ENCODE peak calls at places on chromosomes 1 and 21, in six cellular contexts. One of them, this sample, is unnamed.

GRCh38 chr1:176541663-176542062 is 78.7 kb downstream of the PAPPA2 start:
- DNase-seq in heart left ventricle: no peak
- DNase-seq in occipital lobe: no peak
- DNase-seq in hypothalamus: no peak
- DNase-seq in activated effector memory CD4-positive, alpha-beta T cell treated with Interleukin-2 at 50 U/mL for 16 hours: no peak
- DNase-seq in hippocampal formation: no peak
- DNase-seq in this sample: no peak

GRCh38 chr1:93979718-93980319 is 70.6 kb upstream of the GCLM start:
- DNase-seq in heart left ventricle: peak
- DNase-seq in occipital lobe: no peak
- DNase-seq in hypothalamus: no peak
- DNase-seq in activated effector memory CD4-positive, alpha-beta T cell treated with Interleukin-2 at 50 U/mL for 16 hours: no peak
- DNase-seq in hippocampal formation: no peak
- DNase-seq in this sample: no peak

GRCh38 chr21:37367758-37368535 is 1.4 kb downstream of the DYRK1A start:
- DNase-seq in heart left ventricle: peak
- DNase-seq in occipital lobe: peak
- DNase-seq in hypothalamus: peak
- DNase-seq in activated effector memory CD4-positive, alpha-beta T cell treated with Interleukin-2 at 50 U/mL for 16 hours: peak
- DNase-seq in hippocampal formation: no peak
- DNase-seq in this sample: no peak

GRCh38 chr1:41672173-41672572 is 187.7 kb upstream of the EDN2 start:
- DNase-seq in heart left ventricle: no peak
- DNase-seq in occipital lobe: no peak
- DNase-seq in hypothalamus: no peak
- DNase-seq in activated effector memory CD4-positive, alpha-beta T cell treated with Interleukin-2 at 50 U/mL for 16 hours: no peak
- DNase-seq in hippocampal formation: no peak
- DNase-seq in this sample: no peak

GRCh38 chr1:150233359-150234308 is 2.3 kb downstream of the ANP32E start:
- DNase-seq in heart left ventricle: no peak
- DNase-seq in occipital lobe: peak
- DNase-seq in hypothalamus: no peak
- DNase-seq in activated effector memory CD4-positive, alpha-beta T cell treated with Interleukin-2 at 50 U/mL for 16 hours: no peak
- DNase-seq in hippocampal formation: no peak
- DNase-seq in this sample: no peak

GRCh38 chr1:227434808-227435207 is 116.5 kb upstream of the CDC42BPA start:
- DNase-seq in heart left ventricle: no peak
- DNase-seq in occipital lobe: no peak
- DNase-seq in hypothalamus: no peak
- DNase-seq in activated effector memory CD4-positive, alpha-beta T cell treated with Interleukin-2 at 50 U/mL for 16 hours: no peak
- DNase-seq in hippocampal formation: peak
- DNase-seq in this sample: no peak

GRCh38 chr1:51420867-51421627 is 90.7 kb upstream of the TTC39A start:
- DNase-seq in heart left ventricle: no peak
- DNase-seq in occipital lobe: no peak
- DNase-seq in hypothalamus: no peak
- DNase-seq in activated effector memory CD4-positive, alpha-beta T cell treated with Interleukin-2 at 50 U/mL for 16 hours: no peak
- DNase-seq in hippocampal formation: peak
- DNase-seq in this sample: no peak

GRCh38 chr21:35414511-35415139 is 365.5 kb upstream of the RUNX1 start:
- DNase-seq in heart left ventricle: no peak
- DNase-seq in occipital lobe: no peak
- DNase-seq in hypothalamus: no peak
- DNase-seq in activated effector memory CD4-positive, alpha-beta T cell treated with Interleukin-2 at 50 U/mL for 16 hours: no peak
- DNase-seq in hippocampal formation: no peak
- DNase-seq in this sample: no peak

GRCh38 chr1:80893140-80893539 is 907.6 kb upstream of the ADGRL2 start:
- DNase-seq in heart left ventricle: no peak
- DNase-seq in occipital lobe: no peak
- DNase-seq in hypothalamus: no peak
- DNase-seq in activated effector memory CD4-positive, alpha-beta T cell treated with Interleukin-2 at 50 U/mL for 16 hours: no peak
- DNase-seq in hippocampal formation: no peak
- DNase-seq in this sample: no peak

GRCh38 chr1:198623920-198624647 is 14.8 kb upstream of the PTPRC start:
- DNase-seq in heart left ventricle: no peak
- DNase-seq in occipital lobe: no peak
- DNase-seq in hypothalamus: no peak
- DNase-seq in activated effector memory CD4-positive, alpha-beta T cell treated with Interleukin-2 at 50 U/mL for 16 hours: no peak
- DNase-seq in hippocampal formation: no peak
- DNase-seq in this sample: no peak

GRCh38 chr1:51325878-51326755 is 4.2 kb downstream of the TTC39A start:
- DNase-seq in heart left ventricle: peak
- DNase-seq in occipital lobe: no peak
- DNase-seq in hypothalamus: no peak
- DNase-seq in activated effector memory CD4-positive, alpha-beta T cell treated with Interleukin-2 at 50 U/mL for 16 hours: no peak
- DNase-seq in hippocampal formation: no peak
- DNase-seq in this sample: no peak

GRCh38 chr1:10399487-10399917 is 638 bp downstream of the PGD start:
- DNase-seq in heart left ventricle: peak
- DNase-seq in occipital lobe: no peak
- DNase-seq in hypothalamus: no peak
- DNase-seq in activated effector memory CD4-positive, alpha-beta T cell treated with Interleukin-2 at 50 U/mL for 16 hours: peak
- DNase-seq in hippocampal formation: no peak
- DNase-seq in this sample: no peak

GRCh38 chr1:91791691-91792392 is 94.1 kb downstream of the TGFBR3 start:
- DNase-seq in heart left ventricle: no peak
- DNase-seq in occipital lobe: no peak
- DNase-seq in hypothalamus: no peak
- DNase-seq in activated effector memory CD4-positive, alpha-beta T cell treated with Interleukin-2 at 50 U/mL for 16 hours: no peak
- DNase-seq in hippocampal formation: no peak
- DNase-seq in this sample: no peak

GRCh38 chr1:152185544-152186391 is 26.7 kb upstream of the RPTN start:
- DNase-seq in heart left ventricle: peak
- DNase-seq in occipital lobe: no peak
- DNase-seq in hypothalamus: no peak
- DNase-seq in activated effector memory CD4-positive, alpha-beta T cell treated with Interleukin-2 at 50 U/mL for 16 hours: no peak
- DNase-seq in hippocampal formation: peak
- DNase-seq in this sample: no peak

GRCh38 chr1:150960646-150961045 is 14.0 kb downstream of the CERS2 start:
- DNase-seq in heart left ventricle: no peak
- DNase-seq in occipital lobe: no peak
- DNase-seq in hypothalamus: no peak
- DNase-seq in activated effector memory CD4-positive, alpha-beta T cell treated with Interleukin-2 at 50 U/mL for 16 hours: no peak
- DNase-seq in hippocampal formation: no peak
- DNase-seq in this sample: no peak

GRCh38 chr1:85278853-85279314 is 2.5 kb upstream of the BCL10 start:
- DNase-seq in heart left ventricle: no peak
- DNase-seq in occipital lobe: peak
- DNase-seq in hypothalamus: no peak
- DNase-seq in activated effector memory CD4-positive, alpha-beta T cell treated with Interleukin-2 at 50 U/mL for 16 hours: peak
- DNase-seq in hippocampal formation: no peak
- DNase-seq in this sample: peak

GRCh38 chr1:12196641-12197482 is 30.1 kb downstream of the TNFRSF1B start:
- DNase-seq in heart left ventricle: no peak
- DNase-seq in occipital lobe: no peak
- DNase-seq in hypothalamus: no peak
- DNase-seq in activated effector memory CD4-positive, alpha-beta T cell treated with Interleukin-2 at 50 U/mL for 16 hours: no peak
- DNase-seq in hippocampal formation: no peak
- DNase-seq in this sample: no peak

GRCh38 chr1:245409341-245410195 is 254.8 kb downstream of the KIF26B start:
- DNase-seq in heart left ventricle: no peak
- DNase-seq in occipital lobe: no peak
- DNase-seq in hypothalamus: no peak
- DNase-seq in activated effector memory CD4-positive, alpha-beta T cell treated with Interleukin-2 at 50 U/mL for 16 hours: no peak
- DNase-seq in hippocampal formation: no peak
- DNase-seq in this sample: no peak

GRCh38 chr1:234973426-234974250 is 155.0 kb downstream of the TOMM20 start:
- DNase-seq in heart left ventricle: no peak
- DNase-seq in occipital lobe: no peak
- DNase-seq in hypothalamus: no peak
- DNase-seq in activated effector memory CD4-positive, alpha-beta T cell treated with Interleukin-2 at 50 U/mL for 16 hours: no peak
- DNase-seq in hippocampal formation: no peak
- DNase-seq in this sample: no peak

GRCh38 chr21:32562426-32562825 is 22.9 kb downstream of the TCP10L start:
- DNase-seq in heart left ventricle: peak
- DNase-seq in occipital lobe: no peak
- DNase-seq in hypothalamus: no peak
- DNase-seq in activated effector memory CD4-positive, alpha-beta T cell treated with Interleukin-2 at 50 U/mL for 16 hours: no peak
- DNase-seq in hippocampal formation: peak
- DNase-seq in this sample: no peak

GRCh38 chr1:68111804-68112436 is 61.5 kb upstream of the DIRAS3 start:
- DNase-seq in heart left ventricle: peak
- DNase-seq in occipital lobe: peak
- DNase-seq in hypothalamus: peak
- DNase-seq in activated effector memory CD4-positive, alpha-beta T cell treated with Interleukin-2 at 50 U/mL for 16 hours: no peak
- DNase-seq in hippocampal formation: peak
- DNase-seq in this sample: peak

GRCh38 chr21:35428489-35428888 is 379.4 kb upstream of the RUNX1 start:
- DNase-seq in heart left ventricle: peak
- DNase-seq in occipital lobe: no peak
- DNase-seq in hypothalamus: no peak
- DNase-seq in activated effector memory CD4-positive, alpha-beta T cell treated with Interleukin-2 at 50 U/mL for 16 hours: peak
- DNase-seq in hippocampal formation: no peak
- DNase-seq in this sample: no peak

GRCh38 chr1:84907095-84907827 is 14.3 kb upstream of the LPAR3 start:
- DNase-seq in heart left ventricle: no peak
- DNase-seq in occipital lobe: no peak
- DNase-seq in hypothalamus: no peak
- DNase-seq in activated effector memory CD4-positive, alpha-beta T cell treated with Interleukin-2 at 50 U/mL for 16 hours: no peak
- DNase-seq in hippocampal formation: no peak
- DNase-seq in this sample: no peak

This sample was measured in nucleus accumbens.